ENCODE peak calls at places on chromosomes 12 and 14, in six cellular contexts. I is body of pancreas, W is dorsolateral prefrontal cortex, T is tibial artery, O is T-cell, M is posterior cingulate gyrus. Y is an unnamed sample.

GRCh38 chr14:60266021-60266937 is 17.3 kb downstream of the PPM1A start:
- DNase-seq in I (no peak), W (no peak), T (no peak), O (peak), M (no peak), Y (no peak)

GRCh38 chr12:107467716-107468115 is 217.9 kb upstream of the PWP1 start:
- DNase-seq in I (no peak), W (no peak), T (no peak), O (no peak), M (no peak), Y (no peak)

GRCh38 chr12:123967121-123967586 is 5.5 kb downstream of the CCDC92 start:
- DNase-seq in I (no peak), W (no peak), T (no peak), O (no peak), M (no peak), Y (no peak)

GRCh38 chr14:76762617-76763361 is 1.5 kb downstream of the VASH1 start:
- DNase-seq in I (no peak), W (no peak), T (peak), O (no peak), M (no peak), Y (no peak)

GRCh38 chr12:116918464-116918863 is 7.7 kb downstream of the FBXW8 start:
- DNase-seq in I (no peak), W (no peak), T (no peak), O (no peak), M (no peak), Y (no peak)

GRCh38 chr12:19643635-19644034 is 204.3 kb downstream of the AEBP2 start:
- DNase-seq in I (no peak), W (no peak), T (no peak), O (no peak), M (no peak), Y (peak)

GRCh38 chr12:5262450-5262849 is 169.5 kb upstream of the NTF3 start:
- DNase-seq in I (no peak), W (no peak), T (no peak), O (no peak), M (no peak), Y (no peak)

GRCh38 chr12:11664101-11664500 is 14.6 kb downstream of the ETV6 start:
- DNase-seq in I (no peak), W (no peak), T (no peak), O (no peak), M (no peak), Y (no peak)

GRCh38 chr14:104224516-104225281 is 86.3 kb downstream of the KIF26A start:
- DNase-seq in I (peak), W (no peak), T (no peak), O (no peak), M (peak), Y (no peak)

GRCh38 chr12:66529934-66530333 is 148.9 kb downstream of the GRIP1 start:
- DNase-seq in I (no peak), W (no peak), T (no peak), O (no peak), M (no peak), Y (no peak)

GRCh38 chr12:119179335-119180021 is 747 bp downstream of the HSPB8 start:
- DNase-seq in I (peak), W (no peak), T (no peak), O (no peak), M (no peak), Y (no peak)

GRCh38 chr14:69631509-69631908 is 20.1 kb downstream of the SUSD6 start:
- DNase-seq in I (no peak), W (no peak), T (no peak), O (no peak), M (no peak), Y (no peak)

GRCh38 chr12:48390026-48390425 is 39.3 kb upstream of the ZNF641 start:
- DNase-seq in I (no peak), W (no peak), T (peak), O (no peak), M (no peak), Y (no peak)

GRCh38 chr14:99241314-99242035 is 30.5 kb downstream of the BCL11B start:
- DNase-seq in I (no peak), W (no peak), T (no peak), O (no peak), M (peak), Y (no peak)

GRCh38 chr14:61749867-61750266 is 12.4 kb upstream of the SNAPC1 start:
- DNase-seq in I (no peak), W (no peak), T (no peak), O (no peak), M (no peak), Y (no peak)

GRCh38 chr14:92997343-92998061 is 74.6 kb downstream of the CHGA start:
- DNase-seq in I (no peak), W (no peak), T (no peak), O (no peak), M (no peak), Y (no peak)

GRCh38 chr14:95184413-95184790 is 27.1 kb upstream of the DICER1 start:
- DNase-seq in I (no peak), W (peak), T (no peak), O (no peak), M (no peak), Y (no peak)

GRCh38 chr14:36671149-36671548 is 9.5 kb downstream of the PAX9 start:
- DNase-seq in I (no peak), W (no peak), T (no peak), O (no peak), M (no peak), Y (no peak)

GRCh38 chr14:69988979-69989378 is 109.8 kb downstream of the SMOC1 start:
- DNase-seq in I (no peak), W (no peak), T (no peak), O (no peak), M (no peak), Y (no peak)

GRCh38 chr12:89162704-89163261 is 189.5 kb downstream of the DUSP6 start:
- DNase-seq in I (no peak), W (peak), T (peak), O (peak), M (no peak), Y (peak)

GRCh38 chr12:132686831-132687210 is 321 bp downstream of the POLE start:
- DNase-seq in I (no peak), W (no peak), T (no peak), O (no peak), M (no peak), Y (no peak)

GRCh38 chr14:68384335-68384734 is 408.5 kb downstream of the ZFP36L1 start:
- DNase-seq in I (no peak), W (no peak), T (peak), O (no peak), M (no peak), Y (no peak)

GRCh38 chr12:14884458-14884878 is 1.2 kb downstream of the MGP start:
- DNase-seq in I (peak), W (peak), T (peak), O (peak), M (peak), Y (peak)

GRCh38 chr12:1216560-1216959 is 225.5 kb downstream of the ERC1 start:
- DNase-seq in I (no peak), W (no peak), T (no peak), O (no peak), M (no peak), Y (no peak)

GRCh38 chr14:82146846-82147245 is 613.2 kb upstream of the SEL1L start:
- DNase-seq in I (no peak), W (no peak), T (no peak), O (no peak), M (no peak), Y (no peak)

GRCh38 chr12:104713444-104713843 is 244.6 kb downstream of the SLC41A2 start:
- DNase-seq in I (no peak), W (no peak), T (no peak), O (no peak), M (no peak), Y (no peak)

GRCh38 chr14:96940009-96940408 is 142.8 kb downstream of the VRK1 start:
- DNase-seq in I (no peak), W (no peak), T (no peak), O (no peak), M (no peak), Y (no peak)

GRCh38 chr12:116360579-116361403 is 83.3 kb upstream of the MED13L start:
- DNase-seq in I (no peak), W (no peak), T (no peak), O (no peak), M (no peak), Y (no peak)

GRCh38 chr12:76268267-76268666 is 79.9 kb downstream of the BBS10 start:
- DNase-seq in I (no peak), W (no peak), T (no peak), O (no peak), M (no peak), Y (no peak)

GRCh38 chr12:64618953-64619590 is 8.8 kb downstream of the RASSF3 start:
- DNase-seq in I (no peak), W (no peak), T (no peak), O (no peak), M (no peak), Y (no peak)

GRCh38 chr14:79432640-79433039 is 778.7 kb downstream of the DIO2 start:
- DNase-seq in I (no peak), W (no peak), T (no peak), O (no peak), M (no peak), Y (no peak)